ENCODE peak calls at places on chromosomes 4 and X, in nine cellular contexts. Y is pancreas, L is cerebellum, O is COR-L47, Q is fibroblast of lung, D is amygdala, N is NCI-H2081, K is HCEC 1CT, J is amniotic stem cell. B is an unnamed sample.

GRCh38 chrX:132480581-132481203 is 8.1 kb downstream of the MBNL3 start:
- DNase-seq in Y (peak; percentile 44), D (no peak), L (no peak), N (peak; percentile 82), Q (peak; percentile 17), O (peak; percentile 58), J (no peak), K (peak; percentile 67), B (peak; percentile 67)

GRCh38 chr4:6475492-6476020 is 3.1 kb upstream of the PPP2R2C start:
- DNase-seq in N (no peak), J (no peak), O (no peak), Q (no peak), K (no peak), D (no peak), L (no peak), Y (no peak), B (no peak)

GRCh38 chr4:48641401-48641800 is 138.7 kb downstream of the FRYL start:
- DNase-seq in N (no peak), L (no peak), O (no peak), J (no peak), D (no peak), K (no peak), Q (no peak), Y (no peak), B (no peak)

GRCh38 chr4:47109379-47109778 is 78.0 kb downstream of the GABRB1 start:
- DNase-seq in O (no peak), Y (no peak), L (no peak), N (no peak), K (no peak), J (no peak), D (no peak), Q (no peak), B (no peak)

GRCh38 chr4:159174645-159175147 is 71.8 kb downstream of the RAPGEF2 start:
- DNase-seq in O (no peak), Q (no peak), L (no peak), Y (no peak), J (no peak), K (no peak), D (no peak), N (no peak), B (no peak)

GRCh38 chr4:148089624-148090023 is 352.6 kb downstream of the NR3C2 start:
- DNase-seq in K (no peak), L (no peak), O (no peak), J (no peak), Y (no peak), N (no peak), D (no peak), Q (no peak), B (no peak)

GRCh38 chr4:35725131-35725530 is 519.2 kb downstream of the ARAP2 start:
- DNase-seq in Y (no peak), K (no peak), N (no peak), Q (no peak), D (no peak), L (no peak), J (no peak), O (no peak), B (no peak)

GRCh38 chrX:40012800-40013682 is 84.7 kb downstream of the BCOR start:
- DNase-seq in J (peak; percentile 3), Q (peak; percentile 59), L (no peak), Y (peak; percentile 49), D (no peak), N (peak; percentile 86), O (peak; percentile 59), K (peak; percentile 64), B (peak; percentile 68)

GRCh38 chrX:101037231-101037630 is 14.7 kb downstream of the TRMT2B start:
- DNase-seq in D (no peak), Q (no peak), K (no peak), L (no peak), N (no peak), J (no peak), Y (no peak), O (no peak), B (no peak)

GRCh38 chrX:19752043-19752442 is 135.4 kb downstream of the SH3KBP1 start:
- DNase-seq in O (no peak), Y (no peak), N (no peak), D (no peak), L (no peak), K (no peak), Q (no peak), J (no peak), B (no peak)

GRCh38 chr4:7638984-7639789 is 204.5 kb upstream of the PSAPL1 start:
- DNase-seq in O (no peak), J (no peak), K (no peak), Y (no peak), N (no peak), L (no peak), D (no peak), Q (no peak), B (no peak)

GRCh38 chr4:10783351-10783750 is 98.8 kb upstream of the CLNK start:
- DNase-seq in J (peak; percentile 8), Y (no peak), K (peak; percentile 56), D (no peak), L (no peak), Q (peak; percentile 86), N (no peak), O (no peak), B (peak; percentile 72)

GRCh38 chr4:153790962-153791551 is 2.2 kb upstream of the SFRP2 start:
- DNase-seq in L (no peak), D (no peak), J (no peak), Q (peak; percentile 16), N (no peak), Y (peak; percentile 29), K (no peak), O (no peak), B (no peak)

GRCh38 chr4:122045533-122045932 is 93.7 kb upstream of the TRPC3 start:
- DNase-seq in J (peak; percentile 97), L (no peak), O (peak; percentile 96), K (peak; percentile 86), Q (peak; percentile 90), D (no peak), N (peak; percentile 92), Y (no peak), B (peak; percentile 98)

B was measured in EH.